ENCODE peak calls at places on chromosomes 2 and 18, in four cellular contexts. Y, B, K and W are unnamed samples.

GRCh38 chr2:135829420-135829983 is 7.5 kb downstream of the LCT start:
- DNase-seq in B (no peak), Y (no peak), K (no peak), W (no peak)

GRCh38 chr2:178796079-178796677 is 11.0 kb downstream of the TTN start:
- DNase-seq in B (no peak), K (no peak), Y (peak; percentile 10), W (no peak)

GRCh38 chr2:12050381-12050780 is 303.9 kb downstream of the LPIN1 start:
- DNase-seq in Y (peak; percentile 16), B (no peak), K (no peak), W (no peak)

GRCh38 chr18:55346961-55347740 is 240.8 kb downstream of the TCF4 start:
- DNase-seq in B (no peak), K (no peak), Y (no peak), W (no peak)

GRCh38 chr2:203463176-203463797 is 71.8 kb downstream of the RAPH1 start:
- DNase-seq in B (no peak), Y (no peak), K (no peak), W (no peak)

GRCh38 chr18:66533693-66534092 is 70.2 kb downstream of the CDH19 start:
- DNase-seq in Y (no peak), B (no peak), K (no peak), W (no peak)

GRCh38 chr18:24214913-24215312 is 76.1 kb downstream of the CABYR start:
- DNase-seq in Y (no peak), K (no peak), B (no peak), W (no peak)

GRCh38 chr2:46460241-46460921 is 19.0 kb upstream of the TMEM247 start:
- DNase-seq in B (no peak), Y (peak; percentile 42), K (no peak), W (no peak)

GRCh38 chr2:10309286-10309685 is 6.6 kb downstream of the HPCAL1 start:
- DNase-seq in B (no peak), K (no peak), Y (no peak), W (no peak)

GRCh38 chr2:83224591-83224990 is 1234.5 kb downstream of the SUCLG1 start:
- DNase-seq in Y (no peak), B (no peak), K (no peak), W (no peak)

GRCh38 chr2:180058993-180059392 is 51.9 kb upstream of the CWC22 start:
- DNase-seq in Y (no peak), B (no peak), K (no peak), W (no peak)

GRCh38 chr2:44549099-44549471 is 187.3 kb downstream of the CAMKMT start:
- DNase-seq in K (no peak), B (no peak), Y (no peak), W (no peak)

GRCh38 chr18:23664674-23665073 is 2.0 kb upstream of the ANKRD29 start:
- DNase-seq in B (no peak), Y (no peak), K (no peak), W (no peak)

GRCh38 chr2:143891879-143892308 is 628.0 kb downstream of the ZEB2 start:
- DNase-seq in Y (no peak), B (no peak), K (no peak), W (peak; percentile 85)

GRCh38 chr2:126635281-126635680 is 20.7 kb upstream of the GYPC start:
- DNase-seq in Y (no peak), K (no peak), B (no peak), W (peak; percentile 29)

GRCh38 chr2:7972670-7973069 is 709.2 kb upstream of the ID2 start:
- DNase-seq in K (no peak), Y (no peak), B (no peak), W (no peak)

GRCh38 chr18:28071199-28071598 is 105.7 kb downstream of the CDH2 start:
- DNase-seq in K (no peak), B (no peak), Y (no peak), W (no peak)

GRCh38 chr2:20868377-20868776 is 45.5 kb upstream of the LDAH start:
- DNase-seq in Y (no peak), B (no peak), K (peak; percentile 27), W (no peak)

GRCh38 chr2:197033222-197033621 is 106.7 kb upstream of the PGAP1 start:
- DNase-seq in K (no peak), B (no peak), Y (no peak), W (no peak)

GRCh38 chr2:159921752-159922404 is 123.9 kb upstream of the CD302 start:
- DNase-seq in Y (peak; percentile 61), K (no peak), B (peak; percentile 48), W (peak; percentile 97)

GRCh38 chr2:215410932-215411285 is 25.0 kb downstream of the FN1 start:
- DNase-seq in B (no peak), Y (peak; percentile 57), K (no peak), W (no peak)

GRCh38 chr2:29561241-29562027 is 360.0 kb downstream of the ALK start:
- DNase-seq in K (no peak), B (no peak), Y (no peak), W (no peak)

DNA sequence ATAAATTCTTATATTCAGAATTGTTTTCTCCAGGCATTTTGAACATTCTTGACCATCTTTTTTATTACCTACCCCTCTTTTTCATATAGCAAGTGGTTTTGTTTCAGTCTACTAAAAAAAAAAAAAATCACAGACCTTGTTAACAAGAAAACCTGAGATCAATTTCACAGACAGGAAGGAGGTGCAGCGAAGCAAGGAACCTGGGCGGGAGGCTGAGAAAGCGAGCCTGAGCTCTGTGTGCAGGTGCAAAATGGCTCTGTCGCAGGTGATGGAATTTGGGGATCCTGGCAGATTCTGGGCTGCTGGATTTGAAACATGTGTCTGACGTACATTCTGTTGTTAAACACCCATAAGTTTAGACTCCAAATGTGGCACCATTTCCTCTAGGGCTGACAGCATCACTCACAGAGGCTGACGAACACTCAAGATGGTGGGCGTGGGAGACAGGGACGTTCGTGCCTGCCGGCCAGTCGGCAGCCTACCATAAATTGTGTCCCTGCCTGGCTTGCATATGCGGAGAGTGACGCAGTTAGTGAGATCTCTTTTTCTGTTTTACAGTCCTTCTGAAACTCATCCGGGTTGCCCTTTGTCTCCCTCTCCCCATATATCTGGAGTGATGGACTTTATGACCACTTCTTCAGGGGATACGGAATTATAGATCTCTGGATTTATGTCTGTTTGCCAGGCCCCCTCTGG is 8.9 kb upstream of the DDX1 start:
- DNase-seq in B (no peak), Y (no peak), K (no peak), W (no peak)
- TF ChIP-seq CBX5 in B (no peak), Y (no peak), K (no peak), W (no peak)

GRCh38 chr18:51617167-51617566 is 419.7 kb upstream of the MEX3C start:
- DNase-seq in Y (no peak), K (no peak), B (no peak), W (no peak)
- TF ChIP-seq RFX5 in Y (no peak), K (no peak), B (no peak), W (no peak)

GRCh38 chr2:238158018-238158806 is 558 bp upstream of the ERFE start:
- DNase-seq in B (no peak), K (no peak), Y (no peak), W (peak; percentile 79)

GRCh38 chr2:238154570-238154969 is 4.2 kb upstream of the ERFE start:
- DNase-seq in K (no peak), Y (no peak), B (no peak), W (no peak)

GRCh38 chr2:238157506-238158017 is 1.2 kb upstream of the ERFE start:
- DNase-seq in K (no peak), B (no peak), Y (no peak), W (no peak)

GRCh38 chr2:238155051-238155760 is 3.6 kb upstream of the ERFE start:
- DNase-seq in Y (no peak), B (no peak), K (no peak), W (no peak)

GRCh38 chr2:238155761-238156694 is 2.7 kb upstream of the ERFE start:
- DNase-seq in B (no peak), K (no peak), Y (no peak), W (no peak)
- TF ChIP-seq CBX5 in B (no peak), K (no peak), Y (no peak), W (no peak)

GRCh38 chr2:85250045-85250444 is 77.7 kb downstream of the TGOLN2 start:
- DNase-seq in Y (no peak), K (no peak), B (no peak), W (no peak)

GRCh38 chr2:85251070-85251616 is 76.6 kb downstream of the TGOLN2 start:
- DNase-seq in Y (no peak), K (no peak), B (no peak), W (no peak)

GRCh38 chr2:85247591-85247990 is 80.2 kb downstream of the TGOLN2 start:
- DNase-seq in Y (no peak), B (no peak), K (no peak), W (no peak)

GRCh38 chr2:85246348-85246747 is 81.4 kb downstream of the TGOLN2 start:
- DNase-seq in Y (no peak), B (no peak), K (no peak), W (no peak)

DNA sequence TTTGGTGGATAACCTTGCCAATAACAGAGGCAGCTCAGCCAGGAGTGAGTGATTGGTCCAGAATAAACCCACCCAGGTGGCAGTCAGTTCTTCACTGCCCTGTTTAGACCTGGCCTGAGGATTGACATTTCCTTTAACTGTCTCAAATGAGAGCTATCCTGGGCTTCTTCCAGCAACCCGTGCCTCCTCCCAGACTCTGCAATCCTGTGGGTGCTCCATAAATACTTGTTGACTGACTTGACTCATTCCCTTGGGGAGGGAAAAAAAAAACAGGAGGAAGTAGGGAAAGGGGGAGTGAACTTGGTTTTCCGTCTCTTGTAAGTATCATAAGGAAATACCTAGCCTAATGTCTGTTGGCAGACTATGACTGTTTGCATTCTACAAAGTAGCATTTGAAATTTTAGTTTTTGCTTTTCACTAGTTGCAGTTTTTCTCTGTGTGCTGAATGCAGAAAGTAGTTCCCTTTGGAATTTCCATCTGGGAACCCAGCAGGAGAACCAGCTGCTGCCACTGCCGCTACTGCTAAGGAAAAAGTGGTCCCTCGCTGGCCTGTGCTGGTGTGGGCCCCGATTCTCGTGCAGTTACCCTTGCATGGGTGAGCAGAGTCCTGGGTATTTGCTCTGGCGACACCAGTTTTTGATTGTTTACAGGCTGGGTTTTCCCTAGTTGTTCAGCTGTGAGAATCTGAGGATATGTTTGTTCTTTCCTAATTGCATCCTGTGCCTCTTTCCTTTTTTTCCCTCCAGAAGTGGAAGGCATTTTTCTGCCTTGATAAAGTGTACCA is 78.9 kb downstream of the TGOLN2 start:
- DNase-seq in Y (no peak), B (no peak), K (no peak), W (no peak)
- TF ChIP-seq RFX5 in Y (no peak), B (no peak), K (no peak), W (no peak)

GRCh38 chr2:112048887-112049286 is 6.2 kb upstream of the TMEM87B start:
- DNase-seq in K (no peak), Y (peak; percentile 71), B (peak; percentile 27), W (no peak)
- TF ChIP-seq CBX5 in K (no peak), Y (no peak), B (no peak), W (no peak)

GRCh38 chr2:119255760-119256573 is 32.3 kb downstream of the STEAP3 start:
- DNase-seq in B (no peak), Y (peak; percentile 38), K (no peak), W (no peak)
- TF ChIP-seq RFX5 in B (no peak), Y (no peak), K (no peak), W (no peak)